ENCODE peak calls at places on chromosomes 13 and 19, in eight cellular contexts. F is T-helper 2 cell, U is HT-29, B is AG04450, M is NCI-H748 treated with DMSO at 0.1 percent for 48 hours, D is NCI-H1436, C is retinal pigment epithelial cell, Q is fibroblast of pulmonary artery. G is an unnamed sample.

GRCh38 chr13:27375686-27376326 is 48.6 kb upstream of the GTF3A start:
- DNase-seq in F (peak), U (peak), B (peak), M (peak), D (no peak), C (no peak), Q (peak), G (peak)

GRCh38 chr19:55027472-55028337 is 10.4 kb downstream of the GP6 start:
- DNase-seq in F (no peak), U (no peak), B (no peak), M (no peak), D (no peak), C (no peak), Q (no peak), G (no peak)

GRCh38 chr19:41269571-41269970 is 5.4 kb downstream of the HNRNPUL1 start:
- DNase-seq in F (no peak), U (no peak), B (no peak), M (no peak), D (no peak), C (no peak), Q (no peak), G (no peak)

GRCh38 chr19:11226716-11227166 is 12.7 kb upstream of the ANGPTL8 start:
- DNase-seq in F (no peak), U (no peak), B (no peak), M (no peak), D (no peak), C (no peak), Q (no peak), G (no peak)

GRCh38 chr19:40625406-40626120 is 24.4 kb downstream of the LTBP4 start:
- DNase-seq in F (no peak), U (no peak), B (no peak), M (no peak), D (no peak), C (no peak), Q (no peak), G (no peak)

GRCh38 chr13:93794197-93794885 is 567.7 kb downstream of the GPC6 start:
- DNase-seq in F (peak), U (no peak), B (no peak), M (no peak), D (no peak), C (no peak), Q (no peak), G (no peak)

GRCh38 chr13:30159446-30159839 is 147.9 kb downstream of the KATNAL1 start:
- DNase-seq in F (peak), U (no peak), B (peak), M (no peak), D (no peak), C (no peak), Q (peak), G (peak)

GRCh38 chr19:17049711-17050280 is 23.2 kb upstream of the CPAMD8 start:
- DNase-seq in F (no peak), U (peak), B (peak), M (no peak), D (no peak), C (peak), Q (peak), G (peak)

GRCh38 chr19:53980553-53981407 is 10.7 kb upstream of the CACNG6 start:
- DNase-seq in F (no peak), U (peak), B (no peak), M (no peak), D (no peak), C (no peak), Q (peak), G (no peak)

GRCh38 chr13:99542788-99543406 is 41.6 kb downstream of the TM9SF2 start:
- DNase-seq in F (peak), U (no peak), B (no peak), M (no peak), D (no peak), C (no peak), Q (no peak), G (no peak)

GRCh38 chr19:33727331-33728028 is 69.2 kb upstream of the KCTD15 start:
- DNase-seq in F (no peak), U (no peak), B (no peak), M (no peak), D (no peak), C (no peak), Q (no peak), G (no peak)

GRCh38 chr19:18428837-18429674 is 8.9 kb downstream of the ISYNA1 start:
- DNase-seq in F (peak), U (peak), B (no peak), M (peak), D (peak), C (no peak), Q (peak), G (no peak)

GRCh38 chr19:1767464-1767933 is 14.2 kb downstream of the ONECUT3 start:
- DNase-seq in F (peak), U (no peak), B (no peak), M (no peak), D (peak), C (no peak), Q (no peak), G (no peak)

GRCh38 chr19:48915757-48916156 is 15.6 kb downstream of the NUCB1 start:
- DNase-seq in F (no peak), U (no peak), B (no peak), M (no peak), D (peak), C (no peak), Q (no peak), G (no peak)

GRCh38 chr13:51096131-51096530 is 14.9 kb downstream of the C13orf42 start:
- DNase-seq in F (no peak), U (no peak), B (no peak), M (no peak), D (no peak), C (no peak), Q (no peak), G (no peak)

GRCh38 chr19:6481541-6482342 is at the start of gene DENND1C:
- DNase-seq in F (peak), U (no peak), B (no peak), M (no peak), D (no peak), C (no peak), Q (no peak), G (no peak)

GRCh38 chr19:5799247-5800241 is 5.3 kb upstream of the NRTN start:
- DNase-seq in F (no peak), U (no peak), B (no peak), M (no peak), D (no peak), C (no peak), Q (no peak), G (no peak)

GRCh38 chr19:46984077-46985010 is 35.3 kb upstream of the NPAS1 start:
- DNase-seq in F (no peak), U (peak), B (no peak), M (peak), D (no peak), C (no peak), Q (peak), G (peak)

GRCh38 chr19:1109697-1110671 is 6.2 kb downstream of the GPX4 start:
- DNase-seq in F (no peak), U (no peak), B (no peak), M (no peak), D (no peak), C (no peak), Q (no peak), G (no peak)

GRCh38 chr19:49456351-49456750 is 3.3 kb downstream of the ALDH16A1 start:
- DNase-seq in F (no peak), U (no peak), B (no peak), M (no peak), D (no peak), C (no peak), Q (peak), G (no peak)

GRCh38 chr13:98838776-98839175 is 86.3 kb upstream of the SLC15A1 start:
- DNase-seq in F (no peak), U (no peak), B (no peak), M (no peak), D (no peak), C (no peak), Q (no peak), G (no peak)

GRCh38 chr19:29287061-29287460 is 74.1 kb upstream of the UQCRFS1 start:
- DNase-seq in F (no peak), U (no peak), B (no peak), M (no peak), D (peak), C (no peak), Q (no peak), G (no peak)

GRCh38 chr13:110536006-110536693 is 25.4 kb downstream of the RAB20 start:
- DNase-seq in F (no peak), U (no peak), B (no peak), M (no peak), D (no peak), C (no peak), Q (no peak), G (no peak)

GRCh38 chr13:103287659-103288058 is 221.4 kb upstream of the SLC10A2 start:
- DNase-seq in F (no peak), U (no peak), B (no peak), M (no peak), D (no peak), C (no peak), Q (peak), G (no peak)

GRCh38 chr19:3095375-3096191 is 1.4 kb downstream of the GNA11 start:
- DNase-seq in F (peak), U (peak), B (no peak), M (no peak), D (no peak), C (no peak), Q (no peak), G (no peak)

GRCh38 chr19:3065675-3066357 is 3.5 kb upstream of the TLE5 start:
- DNase-seq in F (no peak), U (peak), B (no peak), M (no peak), D (peak), C (no peak), Q (no peak), G (no peak)

GRCh38 chr19:35136977-35137702 is 1.5 kb upstream of the FXYD1 start:
- DNase-seq in F (no peak), U (no peak), B (no peak), M (no peak), D (no peak), C (no peak), Q (no peak), G (no peak)

GRCh38 chr19:17686592-17687042 is 1.5 kb downstream of the UNC13A start:
- DNase-seq in F (no peak), U (no peak), B (no peak), M (peak), D (peak), C (no peak), Q (peak), G (no peak)

GRCh38 chr13:28822161-28822560 is 2.0 kb downstream of the MTUS2 start:
- DNase-seq in F (no peak), U (no peak), B (no peak), M (no peak), D (no peak), C (no peak), Q (no peak), G (no peak)

GRCh38 chr19:6766357-6767080 is 716 bp downstream of the SH2D3A start:
- DNase-seq in F (no peak), U (no peak), B (no peak), M (no peak), D (no peak), C (no peak), Q (no peak), G (no peak)

GRCh38 chr13:65454403-65454802 is 1775.7 kb downstream of the PCDH9 start:
- DNase-seq in F (no peak), U (no peak), B (no peak), M (no peak), D (no peak), C (no peak), Q (no peak), G (no peak)

GRCh38 chr19:2711175-2711936 is 8.9 kb upstream of the GNG7 start:
- DNase-seq in F (no peak), U (no peak), B (peak), M (no peak), D (no peak), C (no peak), Q (peak), G (peak)

GRCh38 chr19:35657904-35658700 is 8.2 kb upstream of the UPK1A start:
- DNase-seq in F (no peak), U (no peak), B (no peak), M (no peak), D (no peak), C (no peak), Q (no peak), G (no peak)

GRCh38 chr13:37014609-37015008 is 14.0 kb downstream of the EXOSC8 start:
- DNase-seq in F (no peak), U (no peak), B (peak), M (no peak), D (no peak), C (no peak), Q (no peak), G (no peak)

GRCh38 chr19:3968556-3969434 is 2.1 kb downstream of the DAPK3 start:
- DNase-seq in F (no peak), U (peak), B (peak), M (no peak), D (no peak), C (peak), Q (peak), G (peak)

GRCh38 chr13:40982772-40983171 is 36.3 kb downstream of the ELF1 start:
- DNase-seq in F (no peak), U (no peak), B (no peak), M (no peak), D (peak), C (no peak), Q (peak), G (no peak)

GRCh38 chr13:45849408-45849807 is 2.1 kb downstream of the SIAH3 start:
- DNase-seq in F (no peak), U (no peak), B (no peak), M (no peak), D (no peak), C (no peak), Q (no peak), G (no peak)

G was measured in skeletal muscle cell.